ENCODE peak calls at places on chromosomes 7 and 10, in five cellular contexts. L, W, J, O and B are unnamed samples.

GRCh38 chr10:122505011-122505410 is 43.7 kb downstream of the HTRA1 start:
- DNase-seq in O (no peak), J (no peak), W (no peak), L (no peak), B (no peak)

GRCh38 chr7:128928159-128928558 is 9.6 kb upstream of the IRF5 start:
- DNase-seq in J (no peak), O (no peak), L (no peak), W (no peak), B (no peak)

GRCh38 chr7:11591943-11592342 is 240.1 kb downstream of the THSD7A start:
- DNase-seq in O (no peak), J (no peak), L (no peak), W (no peak), B (no peak)

GRCh38 chr10:75407296-75407715 is 5.7 kb upstream of the ZNF503 start:
- DNase-seq in W (peak), L (no peak), O (peak), J (no peak), B (no peak)

GRCh38 chr10:62554632-62555199 is 180.5 kb downstream of the ZNF365 start:
- DNase-seq in J (peak), W (no peak), O (peak), L (peak), B (peak)

GRCh38 chr10:8350250-8350967 is 295.9 kb downstream of the GATA3 start:
- DNase-seq in L (no peak), J (no peak), O (no peak), W (no peak), B (no peak)

GRCh38 chr10:111482074-111482350 is 405.2 kb downstream of the ADRA2A start:
- DNase-seq in O (no peak), W (no peak), L (no peak), J (no peak), B (no peak)

GRCh38 chr10:131758062-131758941 is 142.5 kb upstream of the PPP2R2D start:
- DNase-seq in L (no peak), W (no peak), J (no peak), O (no peak), B (no peak)

GRCh38 chr7:66353547-66353946 is 148.4 kb downstream of the TPST1 start:
- DNase-seq in L (no peak), W (no peak), J (no peak), O (no peak), B (no peak)

GRCh38 chr7:26006421-26006820 is 145.6 kb upstream of the NFE2L3 start:
- DNase-seq in O (no peak), J (no peak), L (no peak), W (no peak), B (no peak)

GRCh38 chr10:62761115-62761514 is 43.4 kb upstream of the ADO start:
- DNase-seq in J (no peak), O (no peak), L (no peak), W (no peak), B (no peak)

GRCh38 chr10:114709966-114710365 is 51.9 kb upstream of the ABLIM1 start:
- DNase-seq in J (no peak), O (no peak), W (no peak), L (no peak), B (no peak)

GRCh38 chr10:30092151-30092790 is 32.9 kb upstream of the JCAD start:
- DNase-seq in L (no peak), J (no peak), O (no peak), W (no peak), B (no peak)

GRCh38 chr7:143492799-143493568 is 15.3 kb downstream of the TAS2R41 start:
- DNase-seq in J (no peak), L (no peak), W (no peak), O (no peak), B (no peak)

GRCh38 chr10:72719941-72720592 is 28.1 kb downstream of the MCU start:
- DNase-seq in O (no peak), L (no peak), W (no peak), J (no peak), B (no peak)

GRCh38 chr10:15169555-15170407 is 1.3 kb upstream of the NMT2 start:
- DNase-seq in J (no peak), O (no peak), W (no peak), L (no peak), B (no peak)

GRCh38 chr10:53843691-53844362 is 957.2 kb downstream of the PCDH15 start:
- DNase-seq in O (no peak), J (no peak), W (no peak), L (peak), B (no peak)

GRCh38 chr7:35793225-35793579 is 7.7 kb upstream of the SEPTIN7 start:
- DNase-seq in J (no peak), O (no peak), L (no peak), W (no peak), B (no peak)

GRCh38 chr7:30028749-30029635 is 780 bp downstream of the PLEKHA8 start:
- DNase-seq in O (peak), L (peak), J (no peak), W (no peak), B (no peak)

GRCh38 chr10:114491419-114491818 is 87.1 kb upstream of the AFAP1L2 start:
- DNase-seq in W (no peak), J (no peak), O (no peak), L (no peak), B (no peak)

GRCh38 chr7:101435461-101436225 is 73.0 kb downstream of the COL26A1 start:
- DNase-seq in J (no peak), O (peak), W (peak), L (no peak), B (no peak)

GRCh38 chr7:30135551-30136271 is 925 bp downstream of the MTURN start:
- DNase-seq in J (peak), O (no peak), L (peak), W (peak), B (no peak)

GRCh38 chr10:5466451-5466996 is 32.8 kb downstream of the CALML5 start:
- DNase-seq in J (peak), O (peak), L (no peak), W (peak), B (peak)